ENCODE peak calls at places on chromosome 3, in eight cellular contexts. H is T-cell, V is PC-3, X is HTR-8/SVneo, R is retina, T is transverse colon, W is A549, M is Peyer's patch. I is an unnamed sample.

GRCh38 chr3:65703026-65703425 is 335.7 kb downstream of the MAGI1 start:
- DNase-seq in H (no peak), V (no peak), X (no peak), R (peak; percentile 81), T (no peak), W (no peak), M (no peak), I (no peak)

GRCh38 chr3:113166357-113166718 is 45.0 kb upstream of the BOC start:
- DNase-seq in H (no peak), V (no peak), X (no peak), R (no peak), T (no peak), W (no peak), M (no peak), I (no peak)

GRCh38 chr3:141039573-141039972 is 11.6 kb upstream of the SPSB4 start:
- DNase-seq in H (no peak), V (no peak), X (no peak), R (no peak), T (no peak), W (no peak), M (no peak), I (no peak)

GRCh38 chr3:121895121-121895520 is 920 bp downstream of the SLC15A2 start:
- DNase-seq in H (no peak), V (no peak), X (no peak), R (no peak), T (no peak), W (no peak), M (no peak), I (peak; percentile 32)

GRCh38 chr3:36124118-36124796 is 256.0 kb upstream of the STAC start:
- DNase-seq in H (no peak), V (peak; percentile 89), X (peak; percentile 22), R (no peak), T (no peak), W (peak; percentile 39), M (no peak), I (peak; percentile 65)

GRCh38 chr3:104594491-104594890 is 772.2 kb upstream of the ALCAM start:
- DNase-seq in H (no peak), V (no peak), X (no peak), R (no peak), T (no peak), W (no peak), M (no peak), I (no peak)

GRCh38 chr3:64266065-64266874 is 41.0 kb upstream of the PRICKLE2 start:
- DNase-seq in H (no peak), V (peak; percentile 56), X (peak; percentile 44), R (no peak), T (peak; percentile 16), W (peak; percentile 26), M (no peak), I (peak; percentile 89)

GRCh38 chr3:146543461-146544012 is 870 bp downstream of the PLSCR1 start:
- DNase-seq in H (no peak), V (no peak), X (no peak), R (no peak), T (no peak), W (peak; percentile 7), M (no peak), I (peak; percentile 34)

I was measured in mammary epithelial cell.